ENCODE peak calls at places on chromosomes 7 and 10, in nine cellular contexts. M is CD4-positive, alpha-beta T cell; U is kidney epithelial cell; G is cardiac muscle cell; C is fibroblast of pulmonary artery; A is tibial artery; K is astrocyte of the spinal cord; Q is CD8-positive, alpha-beta T cell; Z is K562. J is an unnamed sample.

GRCh38 chr7:133157045-133157444 is 75.2 kb upstream of the CHCHD3 start:
- DNase-seq in M (no peak), U (no peak), G (no peak), C (no peak), A (no peak), K (no peak), Q (no peak), Z (no peak), J (no peak)

GRCh38 chr7:115868369-115868768 is 162.2 kb downstream of the TFEC start:
- DNase-seq in M (no peak), U (no peak), G (no peak), C (no peak), A (no peak), K (no peak), Q (no peak), Z (no peak), J (no peak)

GRCh38 chr7:519974-520458 is 370 bp upstream of the PDGFA start:
- DNase-seq in M (no peak), U (no peak), G (peak), C (peak), A (no peak), K (peak), Q (no peak), Z (peak), J (peak)

GRCh38 chr7:113015038-113015645 is 71.5 kb downstream of the GPR85 start:
- DNase-seq in M (no peak), U (no peak), G (peak), C (peak), A (no peak), K (peak), Q (no peak), Z (no peak), J (no peak)

GRCh38 chr7:131692131-131692960 is 135.9 kb upstream of the PODXL start:
- DNase-seq in M (no peak), U (no peak), G (peak), C (peak), A (no peak), K (peak), Q (peak), Z (peak), J (peak)

GRCh38 chr10:110410329-110411046 is 87.2 kb upstream of the DUSP5 start:
- DNase-seq in M (no peak), U (peak), G (peak), C (peak), A (no peak), K (peak), Q (no peak), Z (peak), J (no peak)

GRCh38 chr10:58653139-58653538 is 140.5 kb downstream of the BICC1 start:
- DNase-seq in M (no peak), U (no peak), G (peak), C (peak), A (no peak), K (peak), Q (no peak), Z (no peak), J (no peak)

GRCh38 chr7:99203092-99203491 is 4.8 kb downstream of the KPNA7 start:
- DNase-seq in M (no peak), U (no peak), G (no peak), C (no peak), A (no peak), K (no peak), Q (no peak), Z (no peak), J (no peak)

GRCh38 chr7:114922652-114923402 is 933 bp downstream of the MDFIC start:
- DNase-seq in M (peak), U (no peak), G (peak), C (peak), A (peak), K (peak), Q (peak), Z (no peak), J (peak)

GRCh38 chr7:95758187-95758586 is 14.2 kb upstream of the DYNC1I1 start:
- DNase-seq in M (no peak), U (no peak), G (no peak), C (no peak), A (no peak), K (no peak), Q (no peak), Z (no peak), J (no peak)

GRCh38 chr10:30894221-30894620 is 137.4 kb downstream of the ZNF438 start:
- DNase-seq in M (no peak), U (no peak), G (no peak), C (no peak), A (no peak), K (no peak), Q (no peak), Z (no peak), J (no peak)

GRCh38 chr10:30562787-30563186 is 66.8 kb downstream of the LYZL2 start:
- DNase-seq in M (no peak), U (no peak), G (no peak), C (no peak), A (no peak), K (no peak), Q (no peak), Z (no peak), J (no peak)

GRCh38 chr7:82677493-82677892 is 233.9 kb upstream of the CACNA2D1 start:
- DNase-seq in M (peak), U (no peak), G (peak), C (no peak), A (no peak), K (no peak), Q (peak), Z (no peak), J (no peak)

GRCh38 chr7:2123360-2123759 is 109.4 kb downstream of the MAD1L1 start:
- DNase-seq in M (no peak), U (no peak), G (no peak), C (no peak), A (no peak), K (no peak), Q (no peak), Z (no peak), J (no peak)

GRCh38 chr10:71865561-71866041 is 14.6 kb upstream of the PSAP start:
- DNase-seq in M (no peak), U (no peak), G (no peak), C (no peak), A (peak), K (no peak), Q (no peak), Z (no peak), J (no peak)

GRCh38 chr7:155794196-155794595 is 18.1 kb downstream of the SHH start:
- DNase-seq in M (no peak), U (no peak), G (no peak), C (no peak), A (no peak), K (no peak), Q (no peak), Z (no peak), J (no peak)

GRCh38 chr10:120514035-120514620 is 57.1 kb downstream of the PLPP4 start:
- DNase-seq in M (no peak), U (no peak), G (peak), C (peak), A (no peak), K (peak), Q (no peak), Z (peak), J (peak)

GRCh38 chr10:111872591-111872990 is 311.0 kb downstream of the GPAM start:
- DNase-seq in M (no peak), U (no peak), G (no peak), C (no peak), A (no peak), K (no peak), Q (no peak), Z (no peak), J (no peak)

GRCh38 chr10:86411852-86412550 is 45.4 kb upstream of the GRID1 start:
- DNase-seq in M (no peak), U (no peak), G (no peak), C (no peak), A (no peak), K (no peak), Q (no peak), Z (no peak), J (no peak)

GRCh38 chr10:118259288-118259906 is 82.7 kb downstream of the FAM204A start:
- DNase-seq in M (no peak), U (no peak), G (peak), C (peak), A (no peak), K (no peak), Q (no peak), Z (peak), J (peak)

GRCh38 chr7:130266258-130266960 is at the start of gene CPA2:
- DNase-seq in M (no peak), U (no peak), G (no peak), C (no peak), A (no peak), K (no peak), Q (no peak), Z (no peak), J (no peak)

GRCh38 chr7:47610506-47611044 is 28.7 kb upstream of the TNS3 start:
- DNase-seq in M (no peak), U (no peak), G (peak), C (peak), A (no peak), K (peak), Q (no peak), Z (no peak), J (no peak)

GRCh38 chr7:32033006-32033405 is 37.2 kb downstream of the PDE1C start:
- DNase-seq in M (no peak), U (no peak), G (no peak), C (no peak), A (no peak), K (no peak), Q (no peak), Z (no peak), J (no peak)

GRCh38 chr7:108442039-108442568 is 14.1 kb downstream of the NRCAM start:
- DNase-seq in M (no peak), U (peak), G (no peak), C (no peak), A (no peak), K (no peak), Q (no peak), Z (no peak), J (no peak)

GRCh38 chr7:24728121-24728500 is 29.2 kb downstream of the GSDME start:
- DNase-seq in M (no peak), U (no peak), G (no peak), C (no peak), A (no peak), K (no peak), Q (no peak), Z (no peak), J (no peak)

GRCh38 chr7:131501930-131502685 is 54.3 kb downstream of the PODXL start:
- DNase-seq in M (no peak), U (no peak), G (no peak), C (no peak), A (no peak), K (no peak), Q (no peak), Z (no peak), J (peak)

GRCh38 chr10:69141304-69141703 is 17.3 kb downstream of the VPS26A start:
- DNase-seq in M (no peak), U (no peak), G (no peak), C (no peak), A (no peak), K (no peak), Q (no peak), Z (no peak), J (no peak)

GRCh38 chr10:89209718-89210117 is 2.6 kb upstream of the CH25H start:
- DNase-seq in M (no peak), U (no peak), G (no peak), C (no peak), A (no peak), K (no peak), Q (no peak), Z (no peak), J (no peak)

GRCh38 chr10:124665558-124665957 is 78.6 kb downstream of the FAM53B start:
- DNase-seq in M (no peak), U (no peak), G (no peak), C (no peak), A (no peak), K (no peak), Q (no peak), Z (no peak), J (no peak)

GRCh38 chr10:29949411-29950011 is 109.9 kb downstream of the JCAD start:
- DNase-seq in M (no peak), U (peak), G (peak), C (peak), A (no peak), K (peak), Q (no peak), Z (no peak), J (no peak)

GRCh38 chr10:35768731-35769130 is 126.6 kb upstream of the FZD8 start:
- DNase-seq in M (no peak), U (no peak), G (no peak), C (no peak), A (no peak), K (no peak), Q (no peak), Z (no peak), J (no peak)

GRCh38 chr10:114393482-114393881 is 10.8 kb downstream of the AFAP1L2 start:
- DNase-seq in M (no peak), U (no peak), G (no peak), C (no peak), A (no peak), K (peak), Q (no peak), Z (no peak), J (no peak)

GRCh38 chr7:159045839-159046238 is 98.8 kb downstream of the VIPR2 start:
- DNase-seq in M (no peak), U (no peak), G (no peak), C (no peak), A (no peak), K (no peak), Q (no peak), Z (no peak), J (no peak)
- TF ChIP-seq CTCF in M (no peak), U (no peak), G (no peak), C (no peak), A (no peak), K (no peak), Q (no peak), Z (no peak), J (no peak)

GRCh38 chr10:4270116-4270515 is 485.1 kb upstream of the KLF6 start:
- DNase-seq in M (no peak), U (peak), G (peak), C (peak), A (peak), K (peak), Q (no peak), Z (no peak), J (no peak)

GRCh38 chr10:4265964-4266363 is 481.0 kb upstream of the KLF6 start:
- DNase-seq in M (no peak), U (no peak), G (no peak), C (no peak), A (no peak), K (no peak), Q (no peak), Z (no peak), J (no peak)

GRCh38 chr10:4264466-4264865 is 479.5 kb upstream of the KLF6 start:
- DNase-seq in M (no peak), U (no peak), G (no peak), C (no peak), A (no peak), K (no peak), Q (no peak), Z (no peak), J (no peak)

GRCh38 chr10:4266387-4267083 is 481.5 kb upstream of the KLF6 start:
- DNase-seq in M (no peak), U (no peak), G (peak), C (peak), A (peak), K (no peak), Q (no peak), Z (no peak), J (no peak)

DNA sequence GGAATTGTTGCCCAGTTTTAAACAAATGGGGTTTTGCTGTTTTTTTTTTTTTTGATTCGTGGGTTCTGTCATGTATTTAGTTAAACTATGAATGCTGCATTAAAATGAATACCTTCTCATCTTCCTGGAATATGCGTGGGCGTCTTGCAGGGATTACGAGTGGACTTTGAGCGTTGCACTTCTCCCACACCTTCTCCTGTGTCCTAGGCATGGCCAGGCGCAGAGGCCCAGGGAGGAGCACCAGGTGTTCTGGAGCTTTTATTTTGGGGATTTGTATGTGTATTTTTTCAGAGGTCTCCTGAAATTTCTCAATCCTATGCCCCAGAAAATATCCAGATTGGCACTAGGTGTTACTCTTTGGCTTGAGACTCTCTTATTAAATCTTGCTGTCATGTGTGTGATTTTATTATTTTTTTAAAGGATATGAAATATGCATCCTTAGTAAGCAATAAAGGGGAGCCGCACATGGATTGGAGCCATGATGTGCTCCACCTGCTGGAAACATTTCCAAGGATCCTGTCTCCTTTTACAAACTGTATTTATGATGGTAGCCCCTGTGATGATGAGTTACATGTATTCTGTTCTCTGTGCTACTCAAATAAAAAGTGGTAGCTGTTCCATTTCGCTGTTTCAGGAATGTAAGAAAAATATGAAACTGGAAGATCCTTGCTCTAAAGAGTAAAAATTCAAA is 482.2 kb upstream of the KLF6 start:
- DNase-seq in M (no peak), U (no peak), G (peak), C (peak), A (no peak), K (peak), Q (no peak), Z (no peak), J (no peak)
- TF ChIP-seq CTCF in M (no peak), U (peak), G (peak), C (peak), A (no peak), K (peak), Q (no peak), Z (no peak), J (no peak)

GRCh38 chr10:107415446-107415845 is 250.9 kb upstream of the SORCS1 start:
- DNase-seq in M (no peak), U (no peak), G (no peak), C (no peak), A (no peak), K (no peak), Q (no peak), Z (no peak), J (no peak)

GRCh38 chr10:107413971-107414370 is 249.5 kb upstream of the SORCS1 start:
- DNase-seq in M (no peak), U (no peak), G (no peak), C (no peak), A (no peak), K (no peak), Q (no peak), Z (no peak), J (no peak)

GRCh38 chr10:107409517-107409916 is 245.0 kb upstream of the SORCS1 start:
- DNase-seq in M (no peak), U (no peak), G (peak), C (peak), A (no peak), K (peak), Q (no peak), Z (no peak), J (peak)
- TF ChIP-seq CTCF in M (no peak), U (peak), G (peak), C (peak), A (no peak), K (no peak), Q (no peak), Z (no peak), J (no peak)

GRCh38 chr10:78212134-78212785 is 178.6 kb downstream of the RPS24 start:
- DNase-seq in M (no peak), U (no peak), G (no peak), C (no peak), A (no peak), K (no peak), Q (no peak), Z (no peak), J (no peak)

GRCh38 chr10:78212786-78213175 is 179.1 kb downstream of the RPS24 start:
- DNase-seq in M (no peak), U (no peak), G (no peak), C (no peak), A (no peak), K (no peak), Q (no peak), Z (no peak), J (no peak)

GRCh38 chr10:78210548-78210947 is 176.9 kb downstream of the RPS24 start:
- DNase-seq in M (no peak), U (no peak), G (no peak), C (no peak), A (no peak), K (no peak), Q (no peak), Z (no peak), J (no peak)

GRCh38 chr10:78210976-78211375 is 177.3 kb downstream of the RPS24 start:
- DNase-seq in M (no peak), U (no peak), G (no peak), C (no peak), A (no peak), K (no peak), Q (no peak), Z (no peak), J (no peak)

GRCh38 chr10:78211476-78212110 is 177.9 kb downstream of the RPS24 start:
- DNase-seq in M (no peak), U (peak), G (peak), C (peak), A (no peak), K (peak), Q (no peak), Z (no peak), J (peak)
- TF ChIP-seq CTCF in M (peak), U (peak), G (peak), C (peak), A (peak), K (peak), Q (no peak), Z (peak), J (no peak)

GRCh38 chr10:34160595-34160994 is 654.5 kb downstream of the PARD3 start:
- DNase-seq in M (no peak), U (no peak), G (no peak), C (no peak), A (no peak), K (no peak), Q (no peak), Z (no peak), J (no peak)

GRCh38 chr10:34152434-34152833 is 662.7 kb downstream of the PARD3 start:
- DNase-seq in M (no peak), U (no peak), G (no peak), C (no peak), A (no peak), K (no peak), Q (no peak), Z (no peak), J (no peak)

GRCh38 chr10:34157501-34157900 is 657.6 kb downstream of the PARD3 start:
- DNase-seq in M (no peak), U (no peak), G (no peak), C (peak), A (no peak), K (no peak), Q (no peak), Z (no peak), J (no peak)

GRCh38 chr10:34154371-34154770 is 660.7 kb downstream of the PARD3 start:
- DNase-seq in M (no peak), U (no peak), G (no peak), C (no peak), A (no peak), K (no peak), Q (no peak), Z (no peak), J (no peak)

DNA sequence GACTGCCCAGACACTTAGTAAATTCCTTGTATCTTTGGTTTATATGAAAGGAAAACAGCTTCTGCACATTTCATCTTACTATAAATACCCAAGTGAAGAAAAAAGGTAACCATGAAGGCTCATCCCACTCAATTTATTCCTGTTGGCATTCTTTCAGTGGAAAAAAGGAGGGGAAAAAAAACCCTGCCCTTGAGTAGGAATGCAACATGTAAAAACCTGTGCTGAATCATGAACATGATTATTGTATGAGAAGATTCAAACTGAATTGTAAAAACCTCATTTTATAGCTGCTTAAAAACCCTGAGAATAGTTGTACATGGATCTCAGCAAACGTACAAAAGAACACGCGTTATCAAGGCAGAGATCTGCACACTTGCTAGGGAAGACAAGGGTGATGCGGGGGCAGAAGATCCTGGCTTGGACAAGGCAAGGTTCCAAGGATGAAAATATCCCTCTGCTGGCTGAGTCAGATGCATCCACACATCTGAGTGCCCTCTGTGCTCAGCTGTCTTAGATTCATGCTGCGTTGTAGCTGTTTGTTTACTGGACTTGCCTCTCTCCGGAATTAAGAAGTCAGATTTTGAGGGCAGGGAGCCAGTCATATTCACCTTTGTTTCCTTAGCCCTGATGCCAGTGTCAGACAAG is 658.2 kb downstream of the PARD3 start:
- DNase-seq in M (no peak), U (no peak), G (peak), C (peak), A (no peak), K (peak), Q (no peak), Z (no peak), J (no peak)
- TF ChIP-seq CTCF in M (no peak), U (no peak), G (no peak), C (peak), A (no peak), K (peak), Q (no peak), Z (no peak), J (no peak)

GRCh38 chr10:70163448-70163847 is 6.9 kb downstream of the SAR1A start:
- DNase-seq in M (no peak), U (no peak), G (no peak), C (no peak), A (no peak), K (no peak), Q (no peak), Z (no peak), J (no peak)
- TF ChIP-seq CTCF in M (no peak), U (no peak), G (no peak), C (no peak), A (no peak), K (no peak), Q (no peak), Z (no peak), J (no peak)

GRCh38 chr10:15374156-15374555 is 3.1 kb upstream of the FAM171A1 start:
- DNase-seq in M (no peak), U (no peak), G (no peak), C (no peak), A (no peak), K (no peak), Q (no peak), Z (no peak), J (no peak)
- TF ChIP-seq CTCF in M (no peak), U (no peak), G (no peak), C (no peak), A (no peak), K (no peak), Q (no peak), Z (no peak), J (no peak)

J was measured in endothelial cell.